ENCODE peak calls at places on chromosomes 3 and 15, in six cellular contexts. A, E, M, H, D and O are unnamed samples.

GRCh38 chr15:35519536-35520149 is 26.3 kb downstream of the DPH6 start:
- DNase-seq in A (no peak), E (no peak), M (no peak), H (no peak), D (no peak), O (peak; percentile 29)

GRCh38 chr15:40242671-40243070 is 3.8 kb downstream of the PAK6 start:
- DNase-seq in A (no peak), E (no peak), M (no peak), H (no peak), D (no peak), O (no peak)

GRCh38 chr3:128084675-128085021 is 32.4 kb downstream of the SEC61A1 start:
- DNase-seq in A (no peak), E (no peak), M (no peak), H (no peak), D (no peak), O (no peak)

GRCh38 chr15:100849021-100849831 is 30.4 kb upstream of the ALDH1A3 start:
- DNase-seq in A (peak; percentile 56), E (no peak), M (peak; percentile 60), H (no peak), D (no peak), O (no peak)

GRCh38 chr3:153673853-153674252 is 447.3 kb upstream of the ARHGEF26 start:
- DNase-seq in A (no peak), E (no peak), M (no peak), H (no peak), D (no peak), O (no peak)

GRCh38 chr3:45936261-45936660 is 7.0 kb upstream of the CXCR6 start:
- DNase-seq in A (no peak), E (no peak), M (no peak), H (no peak), D (no peak), O (no peak)

GRCh38 chr3:145243875-145244274 is 917.1 kb downstream of the PLOD2 start:
- DNase-seq in A (peak; percentile 11), E (no peak), M (no peak), H (no peak), D (no peak), O (no peak)

GRCh38 chr3:57953541-57953940 is 54.7 kb upstream of the FLNB start:
- DNase-seq in A (no peak), E (no peak), M (no peak), H (no peak), D (no peak), O (no peak)

GRCh38 chr3:128466840-128467541 is at the start of gene DNAJB8:
- DNase-seq in A (no peak), E (no peak), M (no peak), H (no peak), D (no peak), O (no peak)

GRCh38 chr3:134623615-134624245 is 27.1 kb downstream of the KY start:
- DNase-seq in A (no peak), E (no peak), M (no peak), H (no peak), D (no peak), O (no peak)

GRCh38 chr3:50415066-50415465 is 55.7 kb upstream of the TMEM115 start:
- DNase-seq in A (no peak), E (no peak), M (no peak), H (no peak), D (no peak), O (no peak)

GRCh38 chr15:33160581-33161165 is 33.8 kb downstream of the FMN1 start:
- DNase-seq in A (no peak), E (no peak), M (no peak), H (no peak), D (no peak), O (no peak)

GRCh38 chr15:60804986-60805949 is 326.3 kb upstream of the ICE2 start:
- DNase-seq in A (no peak), E (no peak), M (peak; percentile 73), H (no peak), D (no peak), O (peak; percentile 32)

GRCh38 chr15:80789296-80789695 is 10.1 kb downstream of the CEMIP start:
- DNase-seq in A (no peak), E (no peak), M (no peak), H (no peak), D (no peak), O (no peak)

GRCh38 chr15:28998511-28998910 is 112.7 kb downstream of the APBA2 start:
- DNase-seq in A (no peak), E (no peak), M (no peak), H (no peak), D (no peak), O (no peak)

GRCh38 chr15:89396723-89397652 is 62.4 kb upstream of the POLG start:
- DNase-seq in A (no peak), E (no peak), M (no peak), H (no peak), D (no peak), O (no peak)

GRCh38 chr3:189824629-189825312 is 193.6 kb downstream of the TP63 start:
- DNase-seq in A (peak; percentile 67), E (no peak), M (peak; percentile 24), H (no peak), D (no peak), O (no peak)

GRCh38 chr3:153633407-153633806 is 471.4 kb downstream of the RAP2B start:
- DNase-seq in A (no peak), E (no peak), M (no peak), H (no peak), D (no peak), O (no peak)

GRCh38 chr3:136194409-136195257 is 1.5 kb downstream of the MSL2 start:
- DNase-seq in A (no peak), E (peak; percentile 82), M (peak; percentile 39), H (peak; percentile 44), D (no peak), O (no peak)

GRCh38 chr3:8253201-8253600 is 248.4 kb upstream of the LMCD1 start:
- DNase-seq in A (no peak), E (no peak), M (no peak), H (no peak), D (no peak), O (no peak)

GRCh38 chr15:73809728-73810501 is 56.8 kb upstream of the INSYN1 start:
- DNase-seq in A (no peak), E (no peak), M (peak; percentile 62), H (peak; percentile 45), D (no peak), O (no peak)

GRCh38 chr15:69881760-69882159 is 216.0 kb downstream of the TLE3 start:
- DNase-seq in A (no peak), E (no peak), M (no peak), H (peak; percentile 94), D (no peak), O (no peak)

GRCh38 chr3:133570937-133571320 is 2.6 kb upstream of the CDV3 start:
- DNase-seq in A (no peak), E (no peak), M (no peak), H (no peak), D (no peak), O (no peak)

GRCh38 chr15:27993996-27994775 is 104.9 kb downstream of the OCA2 start:
- DNase-seq in A (no peak), E (no peak), M (no peak), H (peak; percentile 34), D (no peak), O (no peak)

GRCh38 chr3:98972155-98972554 is 70.7 kb upstream of the DCBLD2 start:
- DNase-seq in A (peak; percentile 38), E (no peak), M (no peak), H (no peak), D (no peak), O (no peak)

GRCh38 chr3:112687621-112688020 is 46.7 kb upstream of the CCDC80 start:
- DNase-seq in A (no peak), E (no peak), M (no peak), H (no peak), D (no peak), O (no peak)

GRCh38 chr3:184352897-184353545 is 8.4 kb downstream of the CLCN2 start:
- DNase-seq in A (no peak), E (no peak), M (no peak), H (no peak), D (no peak), O (no peak)

GRCh38 chr3:18761530-18761929 is 336.4 kb upstream of the SATB1 start:
- DNase-seq in A (no peak), E (no peak), M (no peak), H (peak; percentile 89), D (no peak), O (no peak)

GRCh38 chr15:59687831-59688230 is 1.3 kb downstream of the BNIP2 start:
- DNase-seq in A (peak; percentile 9), E (peak; percentile 6), M (no peak), H (peak; percentile 66), D (no peak), O (no peak)

GRCh38 chr15:78242128-78242527 is 7.8 kb upstream of the ACSBG1 start:
- DNase-seq in A (no peak), E (peak; percentile 24), M (no peak), H (peak; percentile 25), D (no peak), O (no peak)

GRCh38 chr3:46960081-46960701 is 16.4 kb downstream of the CCDC12 start:
- DNase-seq in A (peak; percentile 63), E (no peak), M (peak; percentile 22), H (no peak), D (no peak), O (no peak)

GRCh38 chr3:64138046-64138445 is 87.2 kb downstream of the PRICKLE2 start:
- DNase-seq in A (no peak), E (no peak), M (no peak), H (no peak), D (no peak), O (no peak)